ENCODE peak calls at places on chromosomes 3 and 15, in seven cellular contexts. R is IMR-90, V is SK-N-SH, U is stomach, T is RWPE1, M is fibroblast of lung, Y is upper lobe of right lung. S is an unnamed sample.

GRCh38 chr3:110318108-110318507 is 753.5 kb upstream of the NECTIN3 start:
- DNase-seq in R (peak), V (no peak), U (no peak), T (no peak), M (no peak), Y (no peak), S (no peak)

GRCh38 chr3:126152458-126152857 is 27.9 kb downstream of the ALDH1L1 start:
- DNase-seq in R (no peak), V (no peak), U (no peak), T (no peak), M (no peak), Y (no peak), S (no peak)

GRCh38 chr3:140219161-140219745 is 284.3 kb downstream of the CLSTN2 start:
- DNase-seq in R (no peak), V (no peak), U (no peak), T (no peak), M (no peak), Y (no peak), S (no peak)

GRCh38 chr3:104832530-104832929 is 534.2 kb upstream of the ALCAM start:
- DNase-seq in R (no peak), V (no peak), U (no peak), T (no peak), M (no peak), Y (no peak), S (no peak)

GRCh38 chr15:90860450-90860849 is 7.9 kb upstream of the FURIN start:
- DNase-seq in R (no peak), V (no peak), U (no peak), T (no peak), M (no peak), Y (no peak), S (peak)

GRCh38 chr15:97082835-97083234 is 752.3 kb downstream of the NR2F2 start:
- DNase-seq in R (no peak), V (no peak), U (no peak), T (no peak), M (no peak), Y (no peak), S (no peak)

GRCh38 chr3:129569856-129570255 is 26.9 kb downstream of the H1-8 start:
- DNase-seq in R (no peak), V (no peak), U (no peak), T (no peak), M (no peak), Y (no peak), S (no peak)

GRCh38 chr15:31320022-31320421 is 6.6 kb upstream of the KLF13 start:
- DNase-seq in R (no peak), V (no peak), U (no peak), T (no peak), M (no peak), Y (peak), S (no peak)

GRCh38 chr3:168216851-168217250 is 121.1 kb upstream of the GOLIM4 start:
- DNase-seq in R (no peak), V (peak), U (no peak), T (no peak), M (no peak), Y (no peak), S (no peak)

GRCh38 chr15:78429477-78429876 is 8.5 kb upstream of the IREB2 start:
- DNase-seq in R (no peak), V (no peak), U (peak), T (no peak), M (no peak), Y (no peak), S (peak)

GRCh38 chr3:72271923-72272322 is 487.0 kb upstream of the PROK2 start:
- DNase-seq in R (no peak), V (no peak), U (no peak), T (no peak), M (no peak), Y (no peak), S (no peak)

GRCh38 chr3:141382571-141382970 is 14.3 kb downstream of the ZBTB38 start:
- DNase-seq in R (no peak), V (no peak), U (no peak), T (no peak), M (no peak), Y (no peak), S (no peak)

GRCh38 chr3:143314291-143315093 is 194.9 kb downstream of the CHST2 start:
- DNase-seq in R (no peak), V (no peak), U (no peak), T (no peak), M (peak), Y (no peak), S (no peak)

GRCh38 chr15:91787198-91787597 is 66.3 kb upstream of the SLCO3A1 start:
- DNase-seq in R (no peak), V (no peak), U (no peak), T (no peak), M (no peak), Y (no peak), S (no peak)

GRCh38 chr3:14458434-14459280 is 56.3 kb downstream of the SLC6A6 start:
- DNase-seq in R (no peak), V (no peak), U (no peak), T (no peak), M (no peak), Y (no peak), S (no peak)

GRCh38 chr3:179933079-179933478 is 103.7 kb downstream of the PEX5L start:
- DNase-seq in R (no peak), V (no peak), U (no peak), T (no peak), M (no peak), Y (no peak), S (no peak)

GRCh38 chr3:15535757-15536156 is 14.3 kb upstream of the COLQ start:
- DNase-seq in R (peak), V (no peak), U (no peak), T (peak), M (no peak), Y (no peak), S (no peak)

GRCh38 chr15:67520976-67521769 is at the start of gene C15orf61:
- DNase-seq in R (peak), V (peak), U (peak), T (peak), M (peak), Y (peak), S (peak)

GRCh38 chr3:160187288-160187687 is 37.9 kb upstream of the C3orf80 start:
- DNase-seq in R (no peak), V (no peak), U (no peak), T (no peak), M (no peak), Y (no peak), S (no peak)

GRCh38 chr3:69671082-69671952 is 67.9 kb upstream of the MITF start:
- DNase-seq in R (peak), V (peak), U (no peak), T (peak), M (peak), Y (no peak), S (no peak)

GRCh38 chr3:160948273-160948672 is 156.9 kb downstream of the B3GALNT1 start:
- DNase-seq in R (no peak), V (no peak), U (no peak), T (no peak), M (no peak), Y (no peak), S (no peak)

GRCh38 chr15:75947117-75947516 is 43.4 kb downstream of the FBXO22 start:
- DNase-seq in R (peak), V (no peak), U (no peak), T (peak), M (peak), Y (no peak), S (no peak)

GRCh38 chr3:141789281-141789680 is 26.1 kb downstream of the GRK7 start:
- DNase-seq in R (no peak), V (no peak), U (no peak), T (no peak), M (no peak), Y (no peak), S (no peak)

GRCh38 chr3:16906679-16907078 is 21.9 kb downstream of the PLCL2 start:
- DNase-seq in R (peak), V (no peak), U (no peak), T (no peak), M (peak), Y (no peak), S (peak)

GRCh38 chr3:133410191-133410892 is 10.5 kb downstream of the BFSP2 start:
- DNase-seq in R (no peak), V (no peak), U (no peak), T (no peak), M (no peak), Y (no peak), S (no peak)

GRCh38 chr3:133412511-133413165 is 12.8 kb downstream of the BFSP2 start:
- DNase-seq in R (peak), V (no peak), U (no peak), T (no peak), M (peak), Y (no peak), S (peak)

GRCh38 chr3:133404925-133405324 is 5.1 kb downstream of the BFSP2 start:
- DNase-seq in R (no peak), V (no peak), U (no peak), T (no peak), M (no peak), Y (no peak), S (no peak)

GRCh38 chr3:133408961-133409360 is 9.1 kb downstream of the BFSP2 start:
- DNase-seq in R (peak), V (no peak), U (no peak), T (no peak), M (peak), Y (no peak), S (no peak)

GRCh38 chr3:133408366-133408765 is 8.5 kb downstream of the BFSP2 start:
- DNase-seq in R (peak), V (no peak), U (no peak), T (no peak), M (no peak), Y (no peak), S (no peak)
- TF ChIP-seq CTCF in R (no peak), V (no peak), U (no peak), T (no peak), M (no peak), Y (no peak), S (no peak)

GRCh38 chr3:53329933-53330332 is 17.4 kb downstream of the DCP1A start:
- DNase-seq in R (no peak), V (no peak), U (no peak), T (no peak), M (no peak), Y (no peak), S (no peak)

GRCh38 chr3:53334742-53335141 is 12.6 kb downstream of the DCP1A start:
- DNase-seq in R (no peak), V (no peak), U (no peak), T (no peak), M (no peak), Y (no peak), S (no peak)

GRCh38 chr3:53324011-53324544 is 23.3 kb downstream of the DCP1A start:
- DNase-seq in R (no peak), V (peak), U (no peak), T (no peak), M (no peak), Y (no peak), S (no peak)

GRCh38 chr3:53331871-53332270 is 15.5 kb downstream of the DCP1A start:
- DNase-seq in R (no peak), V (no peak), U (no peak), T (no peak), M (no peak), Y (no peak), S (no peak)

GRCh38 chr3:53328750-53329149 is 18.6 kb downstream of the DCP1A start:
- DNase-seq in R (peak), V (peak), U (no peak), T (no peak), M (peak), Y (no peak), S (no peak)
- H3K27ac ChIP-seq in R (peak), V (no peak), U (no peak), T (no peak), M (no peak), Y (no peak), S (no peak)

DNA sequence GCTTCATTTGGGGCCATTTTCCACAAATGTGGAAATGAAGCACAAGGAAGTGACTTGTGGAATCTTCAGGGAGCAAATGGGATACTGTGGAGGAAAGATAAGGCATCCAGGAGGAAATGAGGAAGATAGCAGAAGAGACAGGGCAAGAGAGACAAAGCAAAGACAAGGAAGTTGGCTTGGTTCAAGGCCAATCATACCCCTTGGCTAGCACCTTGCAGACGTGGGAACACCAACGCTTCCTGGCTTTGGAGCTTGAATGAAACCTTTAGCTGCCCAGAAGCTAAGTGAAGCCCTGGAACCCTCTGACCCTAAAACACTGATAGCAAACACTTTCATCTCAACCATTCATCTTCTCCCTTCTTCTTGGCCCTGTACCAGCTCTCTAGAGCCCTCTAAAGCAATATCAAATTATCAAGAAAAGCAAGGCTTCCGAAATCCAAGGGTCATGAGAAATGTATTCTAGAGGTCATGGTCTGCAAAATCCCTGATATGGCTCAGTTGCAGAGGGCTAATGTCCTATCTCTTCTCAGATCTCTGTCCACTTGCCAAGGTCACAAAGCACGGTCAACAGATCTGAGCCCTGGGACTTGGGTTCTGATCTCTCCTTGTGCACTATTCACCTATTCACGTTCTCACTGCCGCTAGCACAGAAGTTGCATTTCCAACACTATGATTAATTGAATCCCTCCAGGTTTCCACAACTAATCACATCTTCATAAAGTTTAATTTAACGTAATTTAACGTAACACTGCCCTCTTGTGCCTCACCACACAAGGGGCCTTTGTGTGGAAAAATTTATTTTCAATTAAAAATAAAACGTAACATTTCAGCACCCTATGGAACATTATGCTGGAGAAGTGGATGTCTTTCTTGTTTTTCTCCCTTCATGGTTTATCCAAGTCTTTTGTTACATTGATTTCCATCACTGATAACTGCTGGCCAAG is 557.6 kb upstream of the ADAMTS9 start:
- DNase-seq in R (peak), V (no peak), U (no peak), T (no peak), M (peak), Y (no peak), S (no peak)
- TF ChIP-seq CTCF in R (peak), V (peak), U (no peak), T (no peak), M (peak), Y (peak), S (no peak)

GRCh38 chr3:36318584-36319200 is 61.6 kb upstream of the STAC start:
- DNase-seq in R (no peak), V (no peak), U (no peak), T (no peak), M (no peak), Y (no peak), S (no peak)
- H3K27ac ChIP-seq in R (no peak), V (no peak), U (no peak), T (no peak), M (no peak), Y (no peak), S (no peak)

DNA sequence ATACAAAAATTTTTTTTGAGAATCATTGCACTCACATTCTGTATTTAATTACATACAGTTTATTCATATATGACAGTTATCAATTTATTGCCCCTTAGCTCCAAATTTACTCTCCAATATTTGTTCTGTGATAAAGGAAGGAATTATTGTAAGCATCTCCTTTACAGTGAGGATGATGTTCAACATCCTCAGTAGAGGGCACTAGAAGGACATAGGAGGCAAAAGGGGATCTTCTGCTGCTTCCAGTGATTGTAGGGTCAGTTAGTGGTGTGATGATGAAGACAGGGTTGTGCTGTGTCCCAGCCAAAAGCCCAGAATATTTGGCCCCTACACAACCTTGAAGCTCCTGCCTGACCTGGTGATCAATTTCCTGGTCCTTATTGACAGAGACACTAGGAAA is 89.9 kb upstream of the DCBLD2 start:
- DNase-seq in R (no peak), V (no peak), U (no peak), T (no peak), M (no peak), Y (no peak), S (no peak)
- TF ChIP-seq CTCF in R (peak), V (peak), U (no peak), T (no peak), M (no peak), Y (no peak), S (no peak)

GRCh38 chr15:64895285-64896065 is 16.2 kb upstream of the ANKDD1A start:
- DNase-seq in R (peak), V (no peak), U (peak), T (no peak), M (peak), Y (no peak), S (no peak)
- H3K27ac ChIP-seq in R (peak), V (no peak), U (peak), T (peak), M (peak), Y (peak), S (peak)

GRCh38 chr15:84684092-84684491 is 26.1 kb upstream of the NMB start:
- DNase-seq in R (peak), V (no peak), U (no peak), T (no peak), M (no peak), Y (no peak), S (no peak)
- TF ChIP-seq CTCF in R (no peak), V (no peak), U (no peak), T (no peak), M (no peak), Y (no peak), S (no peak)

GRCh38 chr3:9201278-9201677 is 48.2 kb downstream of the SRGAP3 start:
- DNase-seq in R (no peak), V (peak), U (no peak), T (no peak), M (no peak), Y (no peak), S (no peak)

GRCh38 chr3:9202546-9202945 is 46.9 kb downstream of the SRGAP3 start:
- DNase-seq in R (no peak), V (no peak), U (no peak), T (no peak), M (no peak), Y (no peak), S (no peak)

GRCh38 chr3:9204253-9205005 is 45.0 kb downstream of the SRGAP3 start:
- DNase-seq in R (no peak), V (peak), U (no peak), T (no peak), M (no peak), Y (no peak), S (no peak)

GRCh38 chr3:9201895-9202294 is 47.6 kb downstream of the SRGAP3 start:
- DNase-seq in R (no peak), V (no peak), U (no peak), T (no peak), M (no peak), Y (no peak), S (no peak)

DNA sequence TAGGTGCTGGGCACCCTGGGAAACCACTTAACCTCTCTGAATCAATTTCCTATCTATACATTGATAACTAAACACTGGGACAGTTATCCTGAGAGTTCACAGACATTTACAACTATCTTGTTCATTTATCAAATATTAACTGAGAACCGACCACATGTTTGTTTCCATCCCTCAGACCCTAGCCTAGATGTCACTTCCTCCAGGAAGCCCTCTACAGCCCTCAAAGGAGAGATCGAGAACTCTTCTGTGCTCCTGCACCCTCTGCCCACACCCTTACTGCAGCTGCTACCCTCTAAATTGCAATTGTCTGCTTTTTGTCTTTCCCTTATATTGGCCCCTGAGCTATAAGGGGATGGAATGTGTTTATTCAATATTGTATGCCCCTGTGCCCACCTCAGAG is 46.1 kb downstream of the SRGAP3 start:
- DNase-seq in R (no peak), V (no peak), U (no peak), T (no peak), M (no peak), Y (no peak), S (no peak)
- H3K27ac ChIP-seq in R (no peak), V (no peak), U (no peak), T (no peak), M (no peak), Y (no peak), S (no peak)

DNA sequence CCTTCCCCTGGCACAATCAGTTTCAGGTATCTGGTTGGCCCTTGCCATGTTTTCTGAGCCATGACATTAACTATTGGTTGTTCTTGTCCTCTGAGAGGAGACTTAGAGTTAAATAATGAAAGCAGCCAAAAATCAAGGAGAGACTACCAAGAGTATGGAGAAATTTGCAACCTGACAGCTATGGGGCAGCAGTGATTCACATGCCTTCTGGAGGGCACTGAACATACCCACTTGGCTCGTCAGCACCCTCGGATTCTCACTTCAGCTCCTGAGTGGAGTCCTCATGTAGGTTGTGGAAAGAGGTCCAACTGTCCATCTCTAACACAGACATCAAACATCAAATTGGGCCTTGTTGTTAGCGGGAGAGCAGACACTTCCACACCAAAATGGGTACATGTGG is 265.6 kb downstream of the EBLN2 start:
- DNase-seq in R (no peak), V (no peak), U (no peak), T (no peak), M (no peak), Y (no peak), S (no peak)
- TF ChIP-seq CTCF in R (no peak), V (no peak), U (no peak), T (no peak), M (no peak), Y (no peak), S (no peak)